ENCODE peak calls at places on chromosomes 7 and 10, in five cellular contexts. D is naive B cell, S is NCI-H187, W is AG04449, C is ovary. Y is an unnamed sample.

GRCh38 chr7:135664046-135664589 is 1.8 kb downstream of the STMP1 start:
- DNase-seq in C (no peak), S (no peak), W (no peak), D (no peak), Y (no peak)

GRCh38 chr10:92830478-92831389 is 17.6 kb upstream of the EXOC6 start:
- DNase-seq in D (no peak), S (no peak), C (no peak), W (no peak), Y (no peak)

GRCh38 chr10:3542185-3542611 is 242.8 kb downstream of the KLF6 start:
- DNase-seq in C (no peak), W (peak), D (no peak), S (no peak), Y (no peak)

GRCh38 chr10:16756561-16757221 is 60.5 kb downstream of the RSU1 start:
- DNase-seq in W (peak), D (no peak), S (no peak), C (no peak), Y (no peak)

GRCh38 chr10:77598606-77599005 is 39.0 kb downstream of the KCNMA1 start:
- DNase-seq in W (no peak), S (no peak), D (no peak), C (no peak), Y (no peak)

GRCh38 chr10:101012525-101013364 is 13.1 kb downstream of the LZTS2 start:
- DNase-seq in S (no peak), C (peak), W (no peak), D (peak), Y (peak)

GRCh38 chr10:62858364-62858763 is 42.2 kb upstream of the EGR2 start:
- DNase-seq in S (no peak), D (no peak), C (no peak), W (no peak), Y (no peak)

GRCh38 chr7:133436014-133436428 is 183.1 kb downstream of the EXOC4 start:
- DNase-seq in C (no peak), D (no peak), W (peak), S (no peak), Y (no peak)

GRCh38 chr10:120508393-120508792 is 51.4 kb downstream of the PLPP4 start:
- DNase-seq in S (no peak), W (peak), D (no peak), C (no peak), Y (no peak)

GRCh38 chr7:70788276-70788675 is 343.7 kb upstream of the GALNT17 start:
- DNase-seq in C (no peak), W (no peak), S (no peak), D (no peak), Y (no peak)

GRCh38 chr10:6843477-6843876 is 263.4 kb upstream of the PRKCQ start:
- DNase-seq in W (no peak), S (no peak), D (no peak), C (no peak), Y (no peak)

GRCh38 chr10:132526676-132527075 is 10.9 kb upstream of the INPP5A start:
- DNase-seq in W (peak), D (no peak), C (no peak), S (no peak), Y (no peak)

GRCh38 chr10:72329290-72330058 is 25.2 kb downstream of the DNAJB12 start:
- DNase-seq in S (no peak), C (peak), W (no peak), D (no peak), Y (no peak)

GRCh38 chr7:153640586-153640985 is 411.6 kb upstream of the DPP6 start:
- DNase-seq in S (no peak), W (no peak), C (no peak), D (no peak), Y (no peak)

GRCh38 chr10:125158528-125159485 is 1.6 kb downstream of the CTBP2 start:
- DNase-seq in D (no peak), C (peak), S (no peak), W (no peak), Y (peak)

GRCh38 chr7:21191317-21192073 is 236.4 kb upstream of the SP4 start:
- DNase-seq in C (no peak), D (no peak), S (no peak), W (no peak), Y (peak)

GRCh38 chr10:63206997-63207952 is 74.1 kb downstream of the NRBF2 start:
- DNase-seq in D (no peak), S (no peak), W (peak), C (no peak), Y (no peak)

GRCh38 chr7:50497068-50497642 is 47.0 kb upstream of the FIGNL1 start:
- DNase-seq in D (no peak), S (no peak), C (no peak), W (no peak), Y (peak)

GRCh38 chr7:7620644-7621210 is 19.8 kb upstream of the UMAD1 start:
- DNase-seq in C (no peak), D (no peak), W (no peak), S (no peak), Y (no peak)

GRCh38 chr7:1922870-1923236 is 252.8 kb downstream of the ELFN1 start:
- DNase-seq in C (no peak), W (no peak), D (no peak), S (no peak), Y (no peak)

GRCh38 chr10:78313636-78314035 is 280.0 kb downstream of the RPS24 start:
- DNase-seq in C (peak), D (no peak), W (no peak), S (no peak), Y (no peak)

GRCh38 chr7:90666186-90666585 is 70.1 kb downstream of the CDK14 start:
- DNase-seq in S (no peak), D (no peak), W (no peak), C (no peak), Y (no peak)

GRCh38 chr10:26527018-26527417 is 88.9 kb downstream of the APBB1IP start:
- DNase-seq in D (no peak), W (no peak), C (no peak), S (no peak), Y (no peak)

GRCh38 chr10:12405342-12406320 is 56.3 kb downstream of the CAMK1D start:
- DNase-seq in C (no peak), W (no peak), D (no peak), S (no peak), Y (no peak)

GRCh38 chr7:84412161-84412969 is 217.8 kb upstream of the SEMA3A start:
- DNase-seq in S (no peak), C (no peak), D (no peak), W (peak), Y (no peak)

GRCh38 chr7:3107889-3108570 is 64.4 kb upstream of the CARD11 start:
- DNase-seq in C (no peak), D (no peak), S (no peak), W (no peak), Y (no peak)

GRCh38 chr7:129315916-129316315 is 91.1 kb downstream of the AHCYL2 start:
- DNase-seq in W (no peak), C (no peak), D (no peak), S (no peak), Y (no peak)

GRCh38 chr7:142790565-142790964 is 19.8 kb downstream of the PRSS2 start:
- DNase-seq in C (no peak), S (no peak), D (no peak), W (no peak), Y (no peak)

GRCh38 chr10:124703778-124704427 is 40.3 kb downstream of the FAM53B start:
- DNase-seq in W (no peak), C (peak), D (no peak), S (peak), Y (peak)

GRCh38 chr10:18144928-18145327 is 4.7 kb downstream of the CACNB2 start:
- DNase-seq in C (peak), W (no peak), S (no peak), D (no peak), Y (peak)

GRCh38 chr10:86963341-86963919 is 4.9 kb upstream of the ADIRF start:
- DNase-seq in C (no peak), D (no peak), S (no peak), W (no peak), Y (peak)

GRCh38 chr7:4270268-4270667 is 411.8 kb upstream of the FOXK1 start:
- DNase-seq in S (no peak), W (no peak), D (no peak), C (no peak), Y (no peak)

GRCh38 chr10:12927896-12928295 is 73.6 kb downstream of the CCDC3 start:
- DNase-seq in C (no peak), S (no peak), D (no peak), W (no peak), Y (no peak)

GRCh38 chr10:97991875-97992274 is 38.5 kb downstream of the CRTAC1 start:
- DNase-seq in C (no peak), D (no peak), S (no peak), W (no peak), Y (no peak)

GRCh38 chr10:71031601-71032000 is 143.2 kb upstream of the PCBD1 start:
- DNase-seq in D (no peak), S (no peak), W (no peak), C (no peak), Y (no peak)

GRCh38 chr7:96136600-96137239 is 185.2 kb downstream of the SLC25A13 start:
- DNase-seq in D (no peak), S (no peak), W (no peak), C (no peak), Y (no peak)

GRCh38 chr7:46569117-46569433 is 648.0 kb upstream of the IGFBP3 start:
- DNase-seq in S (no peak), D (no peak), W (no peak), C (no peak), Y (no peak)